ENCODE peak calls at places on chromosomes 7 and 10, in eight cellular contexts. T is Calu3, W is uterus, A is heart left ventricle, N is breast epithelium, M is tibial artery, K is BJ, E is pancreas. F is an unnamed sample.

GRCh38 chr7:155464948-155465739 is 7.2 kb downstream of the EN2 start:
- DNase-seq in T (no peak), W (no peak), A (no peak), N (no peak), M (no peak), K (no peak), E (no peak), F (no peak)

GRCh38 chr10:14822879-14823755 is 14.7 kb downstream of the CDNF start:
- DNase-seq in T (peak; percentile 49), W (peak; percentile 42), A (peak; percentile 32), N (no peak), M (no peak), K (no peak), E (no peak), F (peak; percentile 60)

GRCh38 chr7:103576616-103577015 is 130.6 kb upstream of the SLC26A5 start:
- DNase-seq in T (no peak), W (no peak), A (no peak), N (no peak), M (no peak), K (no peak), E (no peak), F (no peak)

GRCh38 chr7:3028071-3028766 is 15.4 kb downstream of the CARD11 start:
- DNase-seq in T (peak; percentile 69), W (no peak), A (peak; percentile 31), N (peak; percentile 37), M (peak; percentile 33), K (no peak), E (peak; percentile 58), F (peak; percentile 57)

GRCh38 chr7:105493928-105494325 is 28.1 kb downstream of the PUS7 start:
- DNase-seq in T (peak; percentile 5), W (no peak), A (no peak), N (no peak), M (no peak), K (peak; percentile 43), E (no peak), F (no peak)

GRCh38 chr7:75033064-75033463 is 40.5 kb downstream of the RCC1L start:
- DNase-seq in T (no peak), W (no peak), A (no peak), N (no peak), M (no peak), K (no peak), E (no peak), F (no peak)

GRCh38 chr7:17325364-17325763 is 26.9 kb downstream of the AHR start:
- DNase-seq in T (peak; percentile 48), W (no peak), A (no peak), N (no peak), M (no peak), K (no peak), E (no peak), F (no peak)

GRCh38 chr7:28748934-28749584 is 209.1 kb downstream of the TRIL start:
- DNase-seq in T (peak; percentile 62), W (no peak), A (peak; percentile 32), N (no peak), M (peak; percentile 64), K (no peak), E (no peak), F (peak; percentile 79)

GRCh38 chr7:585229-585711 is 65.6 kb upstream of the PDGFA start:
- DNase-seq in T (no peak), W (no peak), A (no peak), N (no peak), M (no peak), K (no peak), E (no peak), F (no peak)

GRCh38 chr7:149821191-149822148 is 16.7 kb upstream of the ZNF862 start:
- DNase-seq in T (no peak), W (no peak), A (peak; percentile 13), N (no peak), M (no peak), K (no peak), E (peak; percentile 51), F (no peak)

GRCh38 chr10:44323838-44324237 is 61.1 kb downstream of the CXCL12 start:
- DNase-seq in T (no peak), W (no peak), A (no peak), N (no peak), M (no peak), K (no peak), E (no peak), F (no peak)

GRCh38 chr10:72334832-72335393 is 19.8 kb downstream of the DNAJB12 start:
- DNase-seq in T (peak; percentile 92), W (peak; percentile 92), A (peak; percentile 86), N (peak; percentile 98), M (peak; percentile 88), K (no peak), E (peak; percentile 80), F (peak; percentile 100)

GRCh38 chr7:50812847-50813475 is 30.3 kb upstream of the GRB10 start:
- DNase-seq in T (peak; percentile 93), W (peak; percentile 66), A (peak; percentile 90), N (peak; percentile 59), M (peak; percentile 47), K (peak; percentile 47), E (peak; percentile 83), F (peak; percentile 89)

GRCh38 chr10:60286436-60287023 is 103.1 kb downstream of the ANK3 start:
- DNase-seq in T (no peak), W (no peak), A (no peak), N (no peak), M (no peak), K (peak; percentile 8), E (no peak), F (no peak)

GRCh38 chr10:84334806-84335205 is 6.4 kb downstream of the CCSER2 start:
- DNase-seq in T (no peak), W (no peak), A (no peak), N (no peak), M (no peak), K (no peak), E (no peak), F (no peak)

GRCh38 chr10:79360499-79361342 is 13.5 kb downstream of the PPIF start:
- DNase-seq in T (no peak), W (no peak), A (no peak), N (peak; percentile 2), M (no peak), K (no peak), E (no peak), F (no peak)

GRCh38 chr10:97633921-97634320 is 621 bp upstream of the MORN4 start:
- DNase-seq in T (peak; percentile 28), W (no peak), A (no peak), N (no peak), M (no peak), K (no peak), E (no peak), F (peak; percentile 29)

GRCh38 chr7:90771281-90771680 is 175.2 kb downstream of the CDK14 start:
- DNase-seq in T (no peak), W (no peak), A (no peak), N (no peak), M (no peak), K (peak; percentile 29), E (no peak), F (no peak)

GRCh38 chr7:30171753-30172447 is 37.1 kb downstream of the MTURN start:
- DNase-seq in T (no peak), W (no peak), A (no peak), N (no peak), M (no peak), K (no peak), E (no peak), F (peak; percentile 62)

GRCh38 chr10:46547881-46548780 is 8.3 kb downstream of the GPRIN2 start:
- DNase-seq in T (peak; percentile 17), W (peak; percentile 15), A (peak; percentile 24), N (no peak), M (peak; percentile 19), K (no peak), E (peak; percentile 60), F (no peak)

GRCh38 chr7:123625254-123625653 is 23.6 kb downstream of the ASB15 start:
- DNase-seq in T (no peak), W (no peak), A (no peak), N (no peak), M (no peak), K (no peak), E (no peak), F (no peak)

GRCh38 chr10:78905015-78905939 is 163.5 kb upstream of the ZMIZ1 start:
- DNase-seq in T (no peak), W (peak; percentile 6), A (no peak), N (no peak), M (no peak), K (no peak), E (no peak), F (no peak)

GRCh38 chr10:6144609-6145413 is 56.0 kb downstream of the RBM17 start:
- DNase-seq in T (peak; percentile 85), W (peak; percentile 89), A (peak; percentile 96), N (peak; percentile 83), M (peak; percentile 92), K (no peak), E (peak; percentile 93), F (peak; percentile 82)

GRCh38 chr10:26843736-26844135 is 17.0 kb downstream of the ABI1 start:
- DNase-seq in T (no peak), W (no peak), A (no peak), N (no peak), M (no peak), K (no peak), E (no peak), F (no peak)

GRCh38 chr7:44567884-44568283 is 5.8 kb downstream of the DDX56 start:
- DNase-seq in T (no peak), W (no peak), A (no peak), N (no peak), M (no peak), K (no peak), E (no peak), F (no peak)
- TF ChIP-seq CTCF in T (no peak), W (no peak), A (no peak), N (no peak), M (no peak), K (no peak), E (no peak), F (no peak)

GRCh38 chr7:139753079-139753692 is 24.6 kb downstream of the HIPK2 start:
- DNase-seq in T (no peak), W (no peak), A (no peak), N (no peak), M (no peak), K (no peak), E (no peak), F (no peak)
- TF ChIP-seq CTCF in T (no peak), W (no peak), A (no peak), N (no peak), M (peak; percentile 5), K (peak; percentile 7), E (no peak), F (no peak)

GRCh38 chr7:158228131-158228530 is 359.5 kb downstream of the PTPRN2 start:
- DNase-seq in T (no peak), W (no peak), A (no peak), N (no peak), M (no peak), K (no peak), E (no peak), F (no peak)
- TF ChIP-seq CTCF in T (no peak), W (no peak), A (no peak), N (no peak), M (no peak), K (no peak), E (no peak), F (no peak)

GRCh38 chr7:69208848-69209247 is 389.4 kb upstream of the AUTS2 start:
- DNase-seq in T (no peak), W (no peak), A (no peak), N (no peak), M (no peak), K (no peak), E (no peak), F (no peak)

GRCh38 chr7:69213882-69214281 is 384.4 kb upstream of the AUTS2 start:
- DNase-seq in T (no peak), W (no peak), A (no peak), N (no peak), M (no peak), K (no peak), E (no peak), F (no peak)

GRCh38 chr7:69211336-69211735 is 386.9 kb upstream of the AUTS2 start:
- DNase-seq in T (no peak), W (no peak), A (no peak), N (no peak), M (no peak), K (no peak), E (no peak), F (no peak)

GRCh38 chr7:69211739-69212138 is 386.5 kb upstream of the AUTS2 start:
- DNase-seq in T (no peak), W (no peak), A (no peak), N (no peak), M (no peak), K (no peak), E (no peak), F (no peak)
- TF ChIP-seq CTCF in T (no peak), W (no peak), A (no peak), N (no peak), M (no peak), K (no peak), E (no peak), F (no peak)

F was measured in MCF 10A.